ENCODE peak calls at places on chromosomes 13 and 19, in seven cellular contexts. C, Z, J, M, N, O and S are unnamed samples.

GRCh38 chr13:108377646-108378206 is 108.2 kb downstream of the TNFSF13B start:
- DNase-seq in J (no peak), O (no peak), M (no peak), C (no peak), Z (no peak), N (no peak), S (no peak)

GRCh38 chr19:28169168-28169862 is 1043.6 kb downstream of the UQCRFS1 start:
- DNase-seq in J (no peak), Z (no peak), C (no peak), M (peak; percentile 46), N (no peak), O (no peak), S (no peak)

GRCh38 chr13:94173312-94173854 is 306.1 kb downstream of the DCT start:
- DNase-seq in J (no peak), M (no peak), N (no peak), O (no peak), Z (no peak), C (no peak), S (no peak)

GRCh38 chr13:104389722-104390121 is 1323.5 kb upstream of the SLC10A2 start:
- DNase-seq in N (no peak), M (no peak), J (no peak), C (no peak), Z (no peak), O (no peak), S (no peak)

GRCh38 chr19:34316741-34317241 is 48.2 kb upstream of the GPI start:
- DNase-seq in J (no peak), N (no peak), C (no peak), M (no peak), O (peak; percentile 43), Z (no peak), S (no peak)

GRCh38 chr13:99929866-99930265 is 41.7 kb downstream of the ZIC5 start:
- DNase-seq in M (no peak), Z (no peak), J (no peak), N (no peak), C (no peak), O (no peak), S (no peak)

GRCh38 chr13:70098669-70099068 is 9.0 kb upstream of the ATXN8OS start:
- DNase-seq in M (no peak), C (no peak), Z (no peak), J (no peak), O (no peak), N (no peak), S (no peak)

GRCh38 chr19:1290699-1291651 is 5.3 kb downstream of the EFNA2 start:
- DNase-seq in Z (no peak), O (no peak), N (no peak), M (no peak), J (no peak), C (no peak), S (no peak)

GRCh38 chr19:29672933-29673336 is 7.7 kb downstream of the PLEKHF1 start:
- DNase-seq in J (peak; percentile 94), C (no peak), Z (peak; percentile 50), M (no peak), O (no peak), N (peak; percentile 85), S (peak; percentile 75)

GRCh38 chr19:29672319-29672932 is 7.2 kb downstream of the PLEKHF1 start:
- DNase-seq in O (no peak), C (no peak), M (no peak), N (no peak), J (peak; percentile 74), Z (peak; percentile 38), S (no peak)

GRCh38 chr19:29670255-29670654 is 5.0 kb downstream of the PLEKHF1 start:
- DNase-seq in C (no peak), M (no peak), O (no peak), Z (no peak), N (no peak), J (no peak), S (no peak)

GRCh38 chr19:29673451-29674371 is 8.4 kb downstream of the PLEKHF1 start:
- DNase-seq in M (no peak), J (peak; percentile 84), N (no peak), O (no peak), Z (peak; percentile 42), C (no peak), S (peak; percentile 13)

GRCh38 chr19:29671393-29672076 is 6.3 kb downstream of the PLEKHF1 start:
- DNase-seq in Z (peak; percentile 92), J (peak; percentile 95), N (peak; percentile 87), O (no peak), M (no peak), C (no peak), S (peak; percentile 79)
- TF ChIP-seq CTCF in Z (peak; percentile 52), J (peak; percentile 66), N (peak; percentile 56), O (no peak), M (no peak), C (peak; percentile 19), S (peak; percentile 16)

GRCh38 chr19:13104848-13105646 is 2.4 kb upstream of the LYL1 start:
- DNase-seq in N (no peak), J (peak; percentile 92), M (no peak), C (no peak), O (no peak), Z (no peak), S (peak; percentile 69)
- TF ChIP-seq CTCF in N (peak; percentile 16), J (peak; percentile 62), M (no peak), C (no peak), O (no peak), Z (no peak), S (no peak)

DNA sequence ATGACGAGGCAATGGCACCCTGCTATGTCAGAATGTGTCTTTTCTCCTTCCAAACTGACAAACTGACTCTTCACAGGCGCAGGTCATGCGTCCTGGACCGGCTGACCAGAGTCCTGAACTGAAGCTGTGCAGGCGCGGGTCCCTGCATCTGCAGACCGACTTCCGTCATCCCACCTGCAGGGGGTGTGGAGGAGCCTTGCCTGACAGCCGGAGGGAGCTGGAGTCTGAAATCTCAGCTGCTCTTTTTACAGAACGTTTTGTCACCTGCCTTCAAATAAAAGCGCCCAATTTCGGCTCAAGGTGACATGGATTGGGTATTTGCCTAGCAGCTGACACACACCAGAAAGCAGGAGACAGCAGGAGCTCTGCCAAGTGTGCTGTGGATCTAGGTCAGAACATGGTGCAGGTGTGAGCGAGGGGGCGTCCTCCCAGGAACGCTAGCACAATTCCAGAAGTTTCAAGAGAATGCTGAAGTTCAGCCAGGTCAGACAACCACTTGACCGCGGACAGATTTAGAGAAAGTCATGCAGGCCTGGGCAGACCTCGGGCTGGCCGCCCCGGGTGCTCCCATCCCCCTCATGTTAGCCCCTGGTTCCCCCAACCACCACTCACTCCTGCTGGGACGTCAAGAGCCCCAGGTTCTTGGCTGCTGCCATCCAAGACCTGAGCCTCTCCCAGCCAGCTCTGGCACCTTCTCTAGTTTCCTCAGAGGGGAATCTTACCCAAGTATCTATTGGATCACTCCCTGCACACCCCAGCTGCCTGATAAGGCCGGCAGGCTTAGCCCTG is 32.8 kb downstream of the ELL start:
- DNase-seq in C (no peak), N (no peak), M (peak; percentile 70), J (peak; percentile 64), O (peak; percentile 57), Z (peak; percentile 69), S (no peak)
- TF ChIP-seq CTCF in C (peak; percentile 33), N (no peak), M (peak; percentile 49), J (no peak), O (no peak), Z (peak; percentile 27), S (no peak)

DNA sequence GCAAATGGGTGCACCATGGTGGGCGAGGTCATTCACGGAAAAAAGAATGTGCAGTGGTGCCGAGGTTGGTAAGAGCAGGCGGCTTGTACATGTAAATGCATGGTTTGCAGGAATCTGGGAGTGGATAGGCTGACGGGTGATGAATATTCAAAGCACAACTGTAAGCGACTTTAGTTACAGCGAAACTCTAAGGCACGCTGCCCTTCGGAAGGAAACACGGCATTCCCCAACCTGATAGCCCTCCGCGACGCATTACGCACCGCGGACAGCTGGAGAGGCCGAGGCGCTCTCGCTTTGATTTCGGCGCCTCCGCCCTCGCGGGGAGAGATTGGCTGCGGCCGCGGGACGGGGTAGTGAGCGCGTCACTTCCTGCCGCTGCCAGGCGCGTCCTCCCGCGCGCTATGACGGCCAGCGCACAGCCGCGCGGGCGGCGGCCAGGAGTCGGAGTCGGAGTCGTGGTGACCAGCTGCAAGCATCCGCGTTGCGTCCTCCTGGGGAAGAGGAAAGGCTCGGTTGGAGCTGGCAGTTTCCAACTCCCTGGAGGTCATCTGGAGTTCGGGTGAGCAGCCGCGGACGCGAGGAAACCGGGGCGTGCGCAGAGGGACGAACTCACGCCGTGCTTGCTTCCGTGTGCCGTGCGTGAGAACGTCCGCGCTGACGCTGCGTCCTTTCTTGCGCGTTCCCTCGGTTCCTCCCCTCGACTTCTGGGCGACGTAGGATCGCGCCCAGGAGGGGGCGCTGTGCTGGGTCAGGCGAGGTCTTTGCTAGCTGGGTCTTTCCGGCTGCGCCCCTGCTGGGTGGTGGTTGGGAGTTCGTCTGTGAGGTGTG is at the start of gene NUDT15:
- DNase-seq in N (peak; percentile 95), Z (peak; percentile 90), O (peak; percentile 88), C (peak; percentile 87), J (peak; percentile 98), M (peak; percentile 91), S (peak; percentile 95)
- TF ChIP-seq CTCF in N (peak; percentile 100), Z (peak; percentile 97), O (peak; percentile 85), C (peak; percentile 99), J (peak; percentile 100), M (peak; percentile 96), S (peak; percentile 99)

GRCh38 chr19:17720487-17720839 is 1.2 kb downstream of the MAP1S start:
- DNase-seq in N (no peak), C (no peak), Z (no peak), M (no peak), O (no peak), J (no peak), S (no peak)

GRCh38 chr19:17718988-17719711 is at the start of gene MAP1S:
- DNase-seq in M (peak; percentile 89), Z (peak; percentile 20), C (no peak), J (peak; percentile 91), N (peak; percentile 69), O (peak; percentile 54), S (peak; percentile 94)

GRCh38 chr19:17718467-17718987 is 753 bp upstream of the MAP1S start:
- DNase-seq in O (no peak), Z (no peak), C (no peak), M (no peak), N (no peak), J (no peak), S (no peak)

GRCh38 chr19:17719730-17720486 is 628 bp downstream of the MAP1S start:
- DNase-seq in N (peak; percentile 43), Z (no peak), O (no peak), M (no peak), J (peak; percentile 85), C (no peak), S (peak; percentile 60)

GRCh38 chr19:17716309-17716929 is 2.9 kb upstream of the MAP1S start:
- DNase-seq in C (no peak), O (no peak), N (no peak), J (no peak), Z (no peak), M (no peak), S (peak; percentile 37)
- TF ChIP-seq CTCF in C (peak; percentile 2), O (no peak), N (no peak), J (no peak), Z (no peak), M (peak; percentile 11), S (peak; percentile 13)

GRCh38 chr19:17327654-17328516 is 6.8 kb downstream of the ANO8 start:
- DNase-seq in N (peak; percentile 62), J (peak; percentile 89), C (no peak), M (peak; percentile 87), Z (no peak), O (no peak), S (peak; percentile 87)
- TF ChIP-seq CTCF in N (no peak), J (no peak), C (no peak), M (peak; percentile 67), Z (no peak), O (no peak), S (no peak)